ENCODE peak calls at places on chromosome 3, in six cellular contexts. B is cardiac muscle cell; U is activated naive CD4-positive, alpha-beta T cell; T is lung; P is ureter; Q is astrocyte of the spinal cord. W is an unnamed sample.

GRCh38 chr3:88219138-88219792 is 69.5 kb downstream of the C3orf38 start:
- DNase-seq in B (peak; percentile 83), T (peak; percentile 39), P (no peak), Q (peak; percentile 73), U (no peak), W (peak; percentile 64)

GRCh38 chr3:25940935-25941334 is 151.0 kb downstream of the OXSM start:
- DNase-seq in Q (no peak), U (no peak), B (no peak), P (no peak), T (no peak), W (peak; percentile 12)

GRCh38 chr3:179526989-179527391 is 35.7 kb upstream of the ACTL6A start:
- DNase-seq in T (peak; percentile 45), B (peak; percentile 93), Q (peak; percentile 80), P (peak; percentile 64), U (no peak), W (peak; percentile 68)

GRCh38 chr3:197244751-197245150 is 53.7 kb downstream of the DLG1 start:
- DNase-seq in T (no peak), P (no peak), U (no peak), B (no peak), Q (no peak), W (no peak)

GRCh38 chr3:13082677-13083076 is 9.4 kb upstream of the IQSEC1 start:
- DNase-seq in P (no peak), Q (no peak), U (no peak), B (no peak), T (no peak), W (no peak)

GRCh38 chr3:131704084-131704483 is 201.3 kb upstream of the MRPL3 start:
- DNase-seq in T (no peak), B (no peak), P (no peak), U (no peak), Q (peak; percentile 45), W (no peak)

GRCh38 chr3:114111060-114111790 is 54.7 kb downstream of the QTRT2 start:
- DNase-seq in Q (no peak), T (no peak), U (no peak), B (no peak), P (no peak), W (no peak)

GRCh38 chr3:188578579-188579363 is 424.8 kb downstream of the LPP start:
- DNase-seq in P (peak; percentile 68), T (peak; percentile 30), U (no peak), B (peak; percentile 94), Q (peak; percentile 86), W (peak; percentile 77)

GRCh38 chr3:152047465-152047864 is 174.0 kb downstream of the SUCNR1 start:
- DNase-seq in T (no peak), U (no peak), B (peak; percentile 68), Q (peak; percentile 50), P (no peak), W (peak; percentile 60)

W was measured in LHCN-M2.